ENCODE peak calls at places on chromosomes 6 and 20, in ten cellular contexts. B, N, P, J, A, X, W, O, S and Q are unnamed samples. For H3K4me1, the result is how much of the 10 kb centered on the place peaks cover.

GRCh38 chr6:36679043-36679821 is 718 bp downstream of the CDKN1A start:
- DNase-seq in A (peak), O (peak), B (peak), W (peak), P (no peak), X (peak), S (no peak), N (peak), J (peak), Q (peak)

GRCh38 chr6:129698430-129698829 is 11.5 kb downstream of the ARHGAP18 start:
- DNase-seq in B (no peak), J (no peak), N (no peak), O (no peak), A (no peak), X (no peak), P (no peak), W (no peak), S (no peak), Q (no peak)

GRCh38 chr20:23519556-23519955 is 28.6 kb downstream of the CST8 start:
- DNase-seq in X (no peak), W (no peak), A (no peak), P (no peak), O (no peak), J (no peak), S (no peak), B (no peak), N (no peak), Q (no peak)

GRCh38 chr20:43662943-43663655 is 3.8 kb upstream of the MYBL2 start:
- DNase-seq in P (no peak), X (no peak), J (peak), O (no peak), A (peak), S (no peak), N (no peak), B (no peak), W (no peak), Q (no peak)

GRCh38 chr20:2840967-2841531 is 504 bp downstream of the VPS16 start:
- DNase-seq in O (peak), P (peak), N (peak), A (peak), X (peak), B (no peak), S (no peak), W (peak), J (peak), Q (no peak)

GRCh38 chr20:46169245-46170171 is 51.4 kb downstream of the CD40 start:
- DNase-seq in O (no peak), J (no peak), W (no peak), A (no peak), S (no peak), B (no peak), P (no peak), X (no peak), N (no peak), Q (no peak)

GRCh38 chr6:111791415-111791814 is 81.8 kb downstream of the FYN start:
- DNase-seq in W (no peak), B (no peak), A (no peak), J (peak), S (no peak), P (no peak), X (no peak), O (no peak), N (no peak), Q (no peak)

GRCh38 chr6:2534406-2535139 is 216.1 kb downstream of the MYLK4 start:
- DNase-seq in A (no peak), B (no peak), O (no peak), S (no peak), W (no peak), J (no peak), P (no peak), X (no peak), N (no peak), Q (no peak)

GRCh38 chr6:47875593-47875992 is 93.8 kb downstream of the OPN5 start:
- DNase-seq in W (no peak), N (no peak), O (no peak), S (no peak), P (no peak), X (no peak), J (no peak), B (no peak), A (no peak), Q (no peak)

GRCh38 chr20:13200767-13201500 is 20.1 kb upstream of the ISM1 start:
- DNase-seq in O (no peak), N (no peak), P (no peak), J (no peak), S (no peak), X (no peak), A (no peak), W (no peak), B (no peak), Q (no peak)

GRCh38 chr6:3329491-3330051 is 70.8 kb downstream of the PSMG4 start:
- DNase-seq in X (no peak), O (no peak), P (no peak), B (peak), W (no peak), A (no peak), N (no peak), S (no peak), J (no peak), Q (no peak)

GRCh38 chr20:53157443-53158408 is 185.6 kb downstream of the TSHZ2 start:
- DNase-seq in W (peak), X (peak), O (peak), P (no peak), A (peak), B (no peak), N (no peak), J (peak), S (peak), Q (peak)

GRCh38 chr6:129818251-129818650 is 42.9 kb downstream of the TMEM244 start:
- DNase-seq in N (no peak), B (no peak), O (no peak), S (no peak), W (no peak), P (no peak), J (no peak), A (no peak), X (no peak), Q (no peak)

GRCh38 chr6:87737948-87738347 is 35.9 kb upstream of the AKIRIN2 start:
- DNase-seq in X (no peak), J (no peak), N (no peak), W (no peak), O (no peak), P (no peak), A (no peak), S (no peak), B (no peak), Q (no peak)

GRCh38 chr6:108337721-108338120 is 42.9 kb downstream of the AFG1L start:
- DNase-seq in B (no peak), S (no peak), A (no peak), O (no peak), J (no peak), P (no peak), N (no peak), X (no peak), W (no peak), Q (no peak)

GRCh38 chr6:170420791-170421776 is 114.5 kb downstream of the FAM120B start:
- DNase-seq in O (no peak), S (no peak), X (no peak), P (peak), N (no peak), W (no peak), J (no peak), A (no peak), B (no peak), Q (no peak)

GRCh38 chr20:5844063-5844681 is 94.0 kb downstream of the SHLD1 start:
- DNase-seq in S (peak), B (no peak), O (no peak), A (peak), W (peak), P (no peak), X (no peak), J (peak), N (no peak), Q (no peak)

GRCh38 chr6:13098808-13099570 is 229.3 kb downstream of the TBC1D7 start:
- DNase-seq in S (no peak), A (no peak), X (no peak), B (no peak), P (no peak), N (no peak), O (no peak), W (no peak), J (no peak), Q (no peak)

GRCh38 chr20:50788045-50788867 is 6.6 kb upstream of the BCAS4 start:
- DNase-seq in J (peak), N (peak), P (no peak), S (peak), A (peak), O (no peak), X (peak), W (peak), B (no peak), Q (no peak)

DNA sequence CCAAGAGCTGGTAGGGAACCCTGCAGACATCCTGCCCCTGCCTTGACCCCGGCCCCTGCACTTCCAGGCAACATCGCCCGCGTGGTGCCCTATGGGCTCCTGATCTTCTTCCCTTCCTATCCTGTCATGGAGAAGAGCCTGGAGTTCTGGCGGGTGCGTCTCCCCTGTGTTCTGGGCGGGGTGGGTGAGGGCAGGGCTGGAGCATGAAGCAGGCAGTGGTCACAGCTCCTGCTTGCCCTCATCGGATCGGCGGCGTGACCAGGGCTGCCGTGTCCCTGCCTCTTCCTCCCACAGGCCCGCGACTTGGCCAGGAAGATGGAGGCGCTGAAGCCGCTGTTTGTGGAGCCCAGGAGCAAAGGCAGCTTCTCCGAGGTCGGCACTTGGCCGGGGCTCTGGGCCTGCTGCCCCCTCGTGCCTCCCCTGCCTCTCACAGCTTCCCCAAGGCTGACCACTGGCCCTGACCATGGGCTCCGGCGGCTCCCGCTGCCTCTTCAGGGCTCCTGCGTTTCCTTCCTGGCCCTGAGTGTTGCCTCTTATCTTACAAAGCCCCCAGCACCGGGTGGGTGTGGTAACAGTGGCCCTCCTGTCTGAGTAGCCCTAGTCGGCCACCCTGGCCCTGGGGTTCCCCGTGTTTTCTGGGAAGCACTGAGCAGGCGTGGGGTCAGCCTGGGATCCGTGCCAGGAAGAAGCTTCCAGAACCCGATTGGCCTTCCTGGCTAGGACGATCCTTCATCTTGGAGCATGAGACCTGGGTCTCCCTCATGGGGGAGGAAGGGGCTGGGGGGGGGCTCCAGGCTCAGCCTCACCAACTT is 8.0 kb upstream of the TNFRSF6B start:
- DNase-seq in N (no peak), X (peak), O (no peak), W (no peak), P (no peak), B (no peak), J (no peak), A (no peak), S (no peak), Q (no peak)
- H3K4me1 ChIP-seq in N (under half), X (under half), O (under half), W (under half), P (under half), B (under half), J (under half), A (under half), S (half or more), Q (under half)

GRCh38 chr20:20076297-20077065 is 24.1 kb downstream of the CFAP61 start:
- DNase-seq in B (no peak), S (no peak), J (peak), W (no peak), P (no peak), X (no peak), O (no peak), N (no peak), A (no peak), Q (no peak)
- TF ChIP-seq POLR2A in B (no peak), S (no peak), J (no peak), W (no peak), P (no peak), X (no peak), O (no peak), N (no peak), A (no peak), Q (no peak)

DNA sequence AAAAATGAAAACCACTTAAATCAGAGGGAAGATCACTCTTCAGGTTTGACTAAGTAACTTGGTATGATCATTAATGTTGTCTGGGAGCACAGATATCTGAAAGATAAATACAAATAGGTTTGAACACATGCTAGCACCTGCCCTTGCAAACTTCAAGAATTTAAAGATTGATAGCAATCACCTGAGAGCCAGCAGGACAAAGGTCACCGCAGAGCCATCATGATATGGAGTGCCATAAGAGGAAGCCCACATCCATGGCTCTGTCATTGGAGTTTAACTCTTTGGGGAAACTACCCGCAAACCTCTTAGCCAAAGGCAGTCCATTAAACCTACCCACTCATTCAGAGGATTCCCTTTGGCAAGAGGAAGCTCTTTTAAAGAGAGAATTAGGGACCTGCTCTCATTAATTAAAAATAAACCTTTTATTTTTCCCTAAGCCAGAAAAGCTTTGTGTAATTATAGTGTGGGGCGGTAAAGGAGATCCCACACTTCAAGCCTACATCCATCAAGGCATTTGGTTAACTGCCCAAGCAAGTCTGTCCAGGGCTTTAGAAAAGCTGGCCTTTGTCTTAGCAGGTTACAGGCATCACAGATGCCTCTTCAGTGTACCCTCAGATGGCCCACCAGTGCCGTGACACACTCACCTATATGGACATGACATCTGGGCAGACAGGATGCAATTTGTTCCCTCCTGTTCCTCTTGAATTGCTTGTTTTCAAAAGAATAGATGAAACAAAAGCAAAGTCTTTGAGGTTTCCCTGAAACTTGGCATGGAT is 73.1 kb downstream of the SASH1 start:
- DNase-seq in S (no peak), N (no peak), P (no peak), J (no peak), O (no peak), W (no peak), X (no peak), B (no peak), A (no peak), Q (no peak)
- H3K4me1 ChIP-seq in S (under half), N (under half), P (under half), J (under half), O (under half), W (under half), X (under half), B (under half), A (under half), Q (under half)

GRCh38 chr6:15957655-15958169 is 171.2 kb upstream of the MYLIP start:
- DNase-seq in O (no peak), A (no peak), B (no peak), S (no peak), J (no peak), P (no peak), X (no peak), W (no peak), N (no peak), Q (no peak)

GRCh38 chr6:15961630-15962448 is 167.0 kb upstream of the MYLIP start:
- DNase-seq in B (no peak), J (no peak), O (no peak), W (no peak), P (peak), X (no peak), N (no peak), S (no peak), A (no peak), Q (no peak)

GRCh38 chr6:15966000-15966399 is 162.9 kb upstream of the MYLIP start:
- DNase-seq in B (no peak), S (no peak), N (no peak), X (no peak), A (no peak), J (no peak), O (no peak), P (peak), W (no peak), Q (no peak)

GRCh38 chr6:15960740-15961629 is 167.9 kb upstream of the MYLIP start:
- DNase-seq in O (no peak), J (no peak), P (peak), B (no peak), A (no peak), S (no peak), N (no peak), W (no peak), X (no peak), Q (no peak)

GRCh38 chr6:15962449-15962764 is 166.5 kb upstream of the MYLIP start:
- DNase-seq in O (no peak), N (no peak), A (no peak), X (no peak), B (no peak), W (no peak), P (peak), S (no peak), J (peak), Q (no peak)
- TF ChIP-seq POLR2A in O (no peak), N (no peak), A (no peak), X (no peak), B (no peak), W (no peak), P (no peak), S (no peak), J (no peak), Q (no peak)

DNA sequence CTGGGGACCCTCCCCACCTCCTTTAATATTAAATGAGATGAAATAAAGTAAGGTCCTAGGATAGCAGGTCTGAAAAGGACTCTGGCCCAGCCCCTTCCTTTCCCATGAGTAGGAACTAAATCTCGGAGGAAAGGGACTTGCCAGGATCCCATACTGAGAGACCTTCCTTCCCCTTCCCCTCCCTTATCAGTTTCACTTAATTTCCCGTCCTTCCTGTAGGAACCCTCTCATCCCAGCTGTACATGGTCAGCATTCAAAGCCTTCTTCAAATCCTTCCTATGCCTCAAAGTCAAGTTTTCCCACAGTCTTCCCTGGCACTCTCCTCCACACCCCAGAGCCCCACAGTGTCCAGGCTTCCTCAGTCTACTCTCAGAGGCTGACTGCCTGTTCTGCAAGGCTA is 71.3 kb upstream of the MYL9 start:
- DNase-seq in X (peak), N (no peak), S (no peak), A (no peak), B (no peak), O (no peak), P (no peak), J (no peak), W (no peak), Q (no peak)
- H3K4me1 ChIP-seq in X (under half), N (under half), S (half or more), A (half or more), B (half or more), O (half or more), P (half or more), J (half or more), W (half or more), Q (under half)

GRCh38 chr6:7230327-7230691 is 82.7 kb downstream of the SSR1 start:
- DNase-seq in J (no peak), S (no peak), B (no peak), W (no peak), A (no peak), P (no peak), X (no peak), N (no peak), O (no peak), Q (no peak)
- TF ChIP-seq POLR2A in J (no peak), S (no peak), B (no peak), W (no peak), A (no peak), P (no peak), X (no peak), N (no peak), O (no peak), Q (no peak)